ENCODE peak calls at places on chromosome 1, in six cellular contexts. One of them, this sample, is unnamed.

GRCh38 chr1:214392246-214392645 is 111.3 kb downstream of the SMYD2 start:
- DNase-seq in Peyer's patch: no peak
- DNase-seq in psoas muscle: no peak
- DNase-seq in hepatocyte: no peak
- DNase-seq in A673: no peak
- DNase-seq in tibial artery: no peak
- DNase-seq in this sample: no peak

GRCh38 chr1:1402081-1402900 is 3.2 kb upstream of the CCNL2 start:
- DNase-seq in Peyer's patch: no peak
- DNase-seq in psoas muscle: peak; percentile 77
- DNase-seq in hepatocyte: peak; percentile 69
- DNase-seq in A673: peak; percentile 76
- DNase-seq in tibial artery: no peak
- DNase-seq in this sample: no peak

GRCh38 chr1:16241116-16241763 is 4.3 kb upstream of the CPLANE2 start:
- DNase-seq in tibial artery: peak; percentile 55
- DNase-seq in A673: no peak
- DNase-seq in Peyer's patch: no peak
- DNase-seq in psoas muscle: no peak
- DNase-seq in hepatocyte: no peak
- DNase-seq in this sample: no peak

GRCh38 chr1:203934027-203934426 is 72.6 kb downstream of the SNRPE start:
- DNase-seq in A673: no peak
- DNase-seq in tibial artery: no peak
- DNase-seq in hepatocyte: no peak
- DNase-seq in psoas muscle: no peak
- DNase-seq in Peyer's patch: no peak
- DNase-seq in this sample: no peak

GRCh38 chr1:153058826-153059784 is 1.8 kb upstream of the SPRR2A start:
- DNase-seq in A673: no peak
- DNase-seq in hepatocyte: no peak
- DNase-seq in Peyer's patch: no peak
- DNase-seq in tibial artery: no peak
- DNase-seq in psoas muscle: no peak
- DNase-seq in this sample: no peak

GRCh38 chr1:90359994-90360393 is 357.1 kb downstream of the BARHL2 start:
- DNase-seq in psoas muscle: no peak
- DNase-seq in hepatocyte: no peak
- DNase-seq in Peyer's patch: no peak
- DNase-seq in tibial artery: no peak
- DNase-seq in A673: no peak
- DNase-seq in this sample: no peak

GRCh38 chr1:247386695-247387094 is 29.3 kb upstream of the NLRP3 start:
- DNase-seq in Peyer's patch: no peak
- DNase-seq in A673: no peak
- DNase-seq in psoas muscle: no peak
- DNase-seq in tibial artery: no peak
- DNase-seq in hepatocyte: peak; percentile 23
- DNase-seq in this sample: no peak

GRCh38 chr1:222711319-222712252 is 705 bp downstream of the AIDA start:
- DNase-seq in A673: peak; percentile 83
- DNase-seq in tibial artery: peak; percentile 76
- DNase-seq in Peyer's patch: peak; percentile 73
- DNase-seq in hepatocyte: peak; percentile 72
- DNase-seq in psoas muscle: peak; percentile 83
- DNase-seq in this sample: peak; percentile 47

GRCh38 chr1:27026621-27027574 is 14.2 kb upstream of the TENT5B start:
- DNase-seq in psoas muscle: peak; percentile 53
- DNase-seq in Peyer's patch: no peak
- DNase-seq in tibial artery: peak; percentile 92
- DNase-seq in hepatocyte: peak; percentile 75
- DNase-seq in A673: peak; percentile 83
- DNase-seq in this sample: no peak

GRCh38 chr1:2848006-2848670 is 46.6 kb upstream of the TTC34 start:
- DNase-seq in tibial artery: no peak
- DNase-seq in Peyer's patch: no peak
- DNase-seq in psoas muscle: peak; percentile 27
- DNase-seq in A673: no peak
- DNase-seq in hepatocyte: no peak
- DNase-seq in this sample: no peak

GRCh38 chr1:36083635-36084501 is at the start of gene TEKT2:
- DNase-seq in A673: peak; percentile 84
- DNase-seq in Peyer's patch: peak; percentile 51
- DNase-seq in psoas muscle: no peak
- DNase-seq in tibial artery: no peak
- DNase-seq in hepatocyte: peak; percentile 80
- DNase-seq in this sample: peak; percentile 26

GRCh38 chr1:2033165-2033564 is 14.0 kb downstream of the GABRD start:
- DNase-seq in Peyer's patch: no peak
- DNase-seq in psoas muscle: no peak
- DNase-seq in A673: no peak
- DNase-seq in hepatocyte: no peak
- DNase-seq in tibial artery: no peak
- DNase-seq in this sample: no peak

GRCh38 chr1:100070201-100070939 is 62.4 kb downstream of the SASS6 start:
- DNase-seq in Peyer's patch: no peak
- DNase-seq in A673: no peak
- DNase-seq in psoas muscle: no peak
- DNase-seq in tibial artery: no peak
- DNase-seq in hepatocyte: no peak
- DNase-seq in this sample: no peak

GRCh38 chr1:205690122-205690756 is 9.9 kb upstream of the SLC45A3 start:
- DNase-seq in psoas muscle: no peak
- DNase-seq in hepatocyte: no peak
- DNase-seq in Peyer's patch: no peak
- DNase-seq in A673: no peak
- DNase-seq in tibial artery: peak; percentile 29
- DNase-seq in this sample: no peak

GRCh38 chr1:205963352-205963751 is 20.1 kb upstream of the SLC26A9 start:
- DNase-seq in Peyer's patch: peak; percentile 1
- DNase-seq in hepatocyte: no peak
- DNase-seq in psoas muscle: peak; percentile 8
- DNase-seq in tibial artery: no peak
- DNase-seq in A673: no peak
- DNase-seq in this sample: no peak

GRCh38 chr1:77514871-77515776 is 167.3 kb downstream of the ZZZ3 start:
- DNase-seq in Peyer's patch: no peak
- DNase-seq in tibial artery: no peak
- DNase-seq in hepatocyte: no peak
- DNase-seq in psoas muscle: no peak
- DNase-seq in A673: peak; percentile 73
- DNase-seq in this sample: no peak

GRCh38 chr1:36864182-36865079 is 169.9 kb downstream of the GRIK3 start:
- DNase-seq in psoas muscle: no peak
- DNase-seq in A673: peak; percentile 17
- DNase-seq in Peyer's patch: no peak
- DNase-seq in hepatocyte: no peak
- DNase-seq in tibial artery: no peak
- DNase-seq in this sample: no peak

GRCh38 chr1:1815606-1816281 is 37.5 kb upstream of the NADK start:
- DNase-seq in A673: no peak
- DNase-seq in tibial artery: peak; percentile 23
- DNase-seq in hepatocyte: no peak
- DNase-seq in psoas muscle: no peak
- DNase-seq in Peyer's patch: no peak
- DNase-seq in this sample: no peak

GRCh38 chr1:37325010-37325409 is 149.4 kb upstream of the ZC3H12A start:
- DNase-seq in Peyer's patch: no peak
- DNase-seq in A673: no peak
- DNase-seq in psoas muscle: no peak
- DNase-seq in tibial artery: no peak
- DNase-seq in hepatocyte: no peak
- DNase-seq in this sample: no peak

GRCh38 chr1:42035205-42035829 is 116.6 kb upstream of the HIVEP3 start:
- DNase-seq in hepatocyte: peak; percentile 90
- DNase-seq in psoas muscle: peak; percentile 78
- DNase-seq in A673: peak; percentile 31
- DNase-seq in tibial artery: peak; percentile 78
- DNase-seq in Peyer's patch: no peak
- DNase-seq in this sample: peak; percentile 64

GRCh38 chr1:110734146-110734680 is 59.5 kb upstream of the KCNA3 start:
- DNase-seq in tibial artery: no peak
- DNase-seq in A673: no peak
- DNase-seq in hepatocyte: no peak
- DNase-seq in psoas muscle: no peak
- DNase-seq in Peyer's patch: no peak
- DNase-seq in this sample: no peak

GRCh38 chr1:41678141-41678878 is 193.8 kb upstream of the EDN2 start:
- DNase-seq in psoas muscle: peak; percentile 89
- DNase-seq in tibial artery: no peak
- DNase-seq in Peyer's patch: no peak
- DNase-seq in A673: no peak
- DNase-seq in hepatocyte: no peak
- DNase-seq in this sample: no peak

GRCh38 chr1:26584022-26584485 is 54.5 kb downstream of the RPS6KA1 start:
- DNase-seq in tibial artery: no peak
- DNase-seq in hepatocyte: no peak
- DNase-seq in Peyer's patch: no peak
- DNase-seq in psoas muscle: no peak
- DNase-seq in A673: peak; percentile 10
- DNase-seq in this sample: no peak

GRCh38 chr1:43937179-43937865 is 3.7 kb downstream of the ARTN start:
- DNase-seq in Peyer's patch: no peak
- DNase-seq in psoas muscle: no peak
- DNase-seq in tibial artery: no peak
- DNase-seq in A673: no peak
- DNase-seq in hepatocyte: no peak
- DNase-seq in this sample: no peak

GRCh38 chr1:181255270-181255929 is 166.9 kb downstream of the IER5 start:
- DNase-seq in hepatocyte: peak; percentile 74
- DNase-seq in A673: peak; percentile 10
- DNase-seq in psoas muscle: no peak
- DNase-seq in tibial artery: no peak
- DNase-seq in Peyer's patch: no peak
- DNase-seq in this sample: no peak

GRCh38 chr1:101025283-101025679 is 303 bp downstream of the DPH5 start:
- DNase-seq in Peyer's patch: no peak
- DNase-seq in psoas muscle: no peak
- DNase-seq in A673: no peak
- DNase-seq in tibial artery: no peak
- DNase-seq in hepatocyte: peak; percentile 32
- DNase-seq in this sample: no peak

GRCh38 chr1:54991939-54992338 is 6.8 kb upstream of the BSND start:
- DNase-seq in tibial artery: no peak
- DNase-seq in psoas muscle: no peak
- DNase-seq in Peyer's patch: no peak
- DNase-seq in A673: no peak
- DNase-seq in hepatocyte: no peak
- DNase-seq in this sample: no peak

GRCh38 chr1:183218981-183219621 is 33.0 kb downstream of the LAMC2 start:
- DNase-seq in psoas muscle: no peak
- DNase-seq in hepatocyte: peak; percentile 69
- DNase-seq in A673: peak; percentile 27
- DNase-seq in tibial artery: peak; percentile 88
- DNase-seq in Peyer's patch: no peak
- DNase-seq in this sample: no peak

DNA sequence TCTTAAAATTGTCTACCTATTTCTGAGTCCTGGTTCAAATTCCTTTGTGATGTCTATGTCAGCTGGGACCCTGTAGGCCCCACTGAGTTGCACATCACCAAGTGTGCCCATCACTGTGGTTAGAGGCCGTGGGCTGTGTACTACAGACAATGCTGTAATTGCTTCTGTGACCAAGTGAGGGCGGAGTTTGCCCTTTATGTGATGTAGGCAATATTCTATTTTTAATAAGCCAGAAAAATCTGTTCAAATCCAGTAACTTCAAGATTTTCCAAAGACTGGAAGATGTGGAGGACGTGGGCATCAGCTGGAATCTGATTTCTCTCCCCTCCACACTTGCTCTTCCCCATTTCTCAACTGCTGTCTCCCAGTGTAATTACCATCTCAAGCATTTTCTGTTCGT is 215.4 kb downstream of the PBX1 start:
- DNase-seq in Peyer's patch: no peak
- DNase-seq in hepatocyte: no peak
- DNase-seq in A673: no peak
- DNase-seq in tibial artery: no peak
- DNase-seq in psoas muscle: no peak
- DNase-seq in this sample: no peak
- H3K4me1 ChIP-seq in Peyer's patch: peaks cover 6% of the 10 kb centered on the region
- H3K4me1 ChIP-seq in hepatocyte: peaks cover 58% of the 10 kb centered on the region
- H3K4me1 ChIP-seq in A673: peaks cover 20% of the 10 kb centered on the region
- H3K4me1 ChIP-seq in tibial artery: peaks cover 24% of the 10 kb centered on the region
- H3K4me1 ChIP-seq in psoas muscle: peaks cover 54% of the 10 kb centered on the region
- H3K4me1 ChIP-seq in this sample: no peaks in the 10 kb centered on the region

GRCh38 chr1:230175839-230176238 is 108.8 kb downstream of the GALNT2 start:
- DNase-seq in A673: no peak
- DNase-seq in tibial artery: no peak
- DNase-seq in psoas muscle: no peak
- DNase-seq in Peyer's patch: no peak
- DNase-seq in hepatocyte: no peak
- DNase-seq in this sample: no peak

GRCh38 chr1:230174765-230175747 is 108.0 kb downstream of the GALNT2 start:
- DNase-seq in hepatocyte: peak; percentile 30
- DNase-seq in A673: no peak
- DNase-seq in tibial artery: no peak
- DNase-seq in Peyer's patch: no peak
- DNase-seq in psoas muscle: no peak
- DNase-seq in this sample: no peak

GRCh38 chr1:230174041-230174440 is 107.0 kb downstream of the GALNT2 start:
- DNase-seq in Peyer's patch: no peak
- DNase-seq in A673: no peak
- DNase-seq in psoas muscle: no peak
- DNase-seq in hepatocyte: no peak
- DNase-seq in tibial artery: no peak
- DNase-seq in this sample: no peak

GRCh38 chr1:230179249-230179648 is 112.2 kb downstream of the GALNT2 start:
- DNase-seq in A673: no peak
- DNase-seq in tibial artery: no peak
- DNase-seq in psoas muscle: no peak
- DNase-seq in hepatocyte: no peak
- DNase-seq in Peyer's patch: no peak
- DNase-seq in this sample: no peak

GRCh38 chr1:230176871-230177411 is 109.9 kb downstream of the GALNT2 start:
- DNase-seq in hepatocyte: no peak
- DNase-seq in A673: peak; percentile 94
- DNase-seq in psoas muscle: peak; percentile 83
- DNase-seq in tibial artery: peak; percentile 86
- DNase-seq in Peyer's patch: no peak
- DNase-seq in this sample: no peak
- H3K27ac ChIP-seq in hepatocyte: no peak overlapping the region
- H3K27ac ChIP-seq in A673: peak overlapping the region; percentile 62
- H3K27ac ChIP-seq in psoas muscle: peak overlapping the region; percentile 58
- H3K27ac ChIP-seq in tibial artery: no peak overlapping the region
- H3K27ac ChIP-seq in Peyer's patch: no peak overlapping the region
- H3K27ac ChIP-seq in this sample: peak overlapping the region; percentile 1

GRCh38 chr1:157715736-157716135 is 15.2 kb upstream of the FCRL3 start:
- DNase-seq in psoas muscle: no peak
- DNase-seq in hepatocyte: no peak
- DNase-seq in Peyer's patch: no peak
- DNase-seq in A673: no peak
- DNase-seq in tibial artery: no peak
- DNase-seq in this sample: no peak

GRCh38 chr1:157711802-157712201 is 11.2 kb upstream of the FCRL3 start:
- DNase-seq in A673: no peak
- DNase-seq in tibial artery: no peak
- DNase-seq in Peyer's patch: no peak
- DNase-seq in hepatocyte: no peak
- DNase-seq in psoas muscle: no peak
- DNase-seq in this sample: no peak
- H3K4me1 ChIP-seq in A673: no peaks in the 10 kb centered on the region
- H3K4me1 ChIP-seq in tibial artery: no peaks in the 10 kb centered on the region
- H3K4me1 ChIP-seq in Peyer's patch: no peaks in the 10 kb centered on the region
- H3K4me1 ChIP-seq in hepatocyte: no peaks in the 10 kb centered on the region
- H3K4me1 ChIP-seq in psoas muscle: no peaks in the 10 kb centered on the region
- H3K4me1 ChIP-seq in this sample: no peaks in the 10 kb centered on the region

GRCh38 chr1:46755121-46755520 is 36.2 kb upstream of the EFCAB14 start:
- DNase-seq in hepatocyte: peak; percentile 41
- DNase-seq in Peyer's patch: no peak
- DNase-seq in tibial artery: no peak
- DNase-seq in psoas muscle: no peak
- DNase-seq in A673: no peak
- DNase-seq in this sample: no peak
- H3K27ac ChIP-seq in hepatocyte: peak overlapping the region; percentile 81
- H3K27ac ChIP-seq in Peyer's patch: no peak overlapping the region
- H3K27ac ChIP-seq in tibial artery: no peak overlapping the region
- H3K27ac ChIP-seq in psoas muscle: no peak overlapping the region
- H3K27ac ChIP-seq in A673: no peak overlapping the region
- H3K27ac ChIP-seq in this sample: no peak overlapping the region

This sample was measured in CD8-positive, alpha-beta memory T cell.